ENCODE peak calls at places on chromosomes 7 and 10, in five cellular contexts. One of them, this sample, is unnamed.

GRCh38 chr7:5422324-5423271 is 1.0 kb downstream of the TNRC18 start:
- DNase-seq in memory B cell: peak
- DNase-seq in NCI-H1694 treated with DMSO at 0.1 percent for 48 hours: no peak
- DNase-seq in AG08395: no peak
- DNase-seq in IMR-90: peak
- DNase-seq in this sample: no peak

GRCh38 chr7:35993663-35994622 is 159.1 kb upstream of the EEPD1 start:
- DNase-seq in memory B cell: no peak
- DNase-seq in NCI-H1694 treated with DMSO at 0.1 percent for 48 hours: no peak
- DNase-seq in AG08395: no peak
- DNase-seq in IMR-90: peak
- DNase-seq in this sample: no peak

GRCh38 chr10:23341004-23341403 is 3.6 kb downstream of the C10orf67 start:
- DNase-seq in memory B cell: no peak
- DNase-seq in NCI-H1694 treated with DMSO at 0.1 percent for 48 hours: no peak
- DNase-seq in AG08395: no peak
- DNase-seq in IMR-90: peak
- DNase-seq in this sample: no peak

GRCh38 chr10:21020545-21020944 is 123.4 kb upstream of the NEBL start:
- DNase-seq in memory B cell: peak
- DNase-seq in NCI-H1694 treated with DMSO at 0.1 percent for 48 hours: no peak
- DNase-seq in AG08395: no peak
- DNase-seq in IMR-90: no peak
- DNase-seq in this sample: peak

GRCh38 chr10:110822708-110823291 is 48.9 kb upstream of the PDCD4 start:
- DNase-seq in memory B cell: no peak
- DNase-seq in NCI-H1694 treated with DMSO at 0.1 percent for 48 hours: no peak
- DNase-seq in AG08395: no peak
- DNase-seq in IMR-90: no peak
- DNase-seq in this sample: no peak

GRCh38 chr10:87659571-87660483 is at the start of gene PAPSS2:
- DNase-seq in memory B cell: no peak
- DNase-seq in NCI-H1694 treated with DMSO at 0.1 percent for 48 hours: peak
- DNase-seq in AG08395: peak
- DNase-seq in IMR-90: peak
- DNase-seq in this sample: peak

GRCh38 chr7:55477781-55478374 is 94.4 kb downstream of the VOPP1 start:
- DNase-seq in memory B cell: no peak
- DNase-seq in NCI-H1694 treated with DMSO at 0.1 percent for 48 hours: no peak
- DNase-seq in AG08395: peak
- DNase-seq in IMR-90: peak
- DNase-seq in this sample: no peak

GRCh38 chr10:96380821-96381220 is 22.0 kb upstream of the OPALIN start:
- DNase-seq in memory B cell: no peak
- DNase-seq in NCI-H1694 treated with DMSO at 0.1 percent for 48 hours: no peak
- DNase-seq in AG08395: peak
- DNase-seq in IMR-90: no peak
- DNase-seq in this sample: no peak

GRCh38 chr7:64544010-64544409 is 18.9 kb downstream of the ZNF680 start:
- DNase-seq in memory B cell: no peak
- DNase-seq in NCI-H1694 treated with DMSO at 0.1 percent for 48 hours: no peak
- DNase-seq in AG08395: no peak
- DNase-seq in IMR-90: no peak
- DNase-seq in this sample: no peak

GRCh38 chr7:155594961-155595366 is 48.6 kb upstream of the CNPY1 start:
- DNase-seq in memory B cell: no peak
- DNase-seq in NCI-H1694 treated with DMSO at 0.1 percent for 48 hours: no peak
- DNase-seq in AG08395: no peak
- DNase-seq in IMR-90: no peak
- DNase-seq in this sample: no peak

GRCh38 chr7:80583901-80584300 is 54.5 kb upstream of the CD36 start:
- DNase-seq in memory B cell: no peak
- DNase-seq in NCI-H1694 treated with DMSO at 0.1 percent for 48 hours: no peak
- DNase-seq in AG08395: no peak
- DNase-seq in IMR-90: peak
- DNase-seq in this sample: no peak

GRCh38 chr7:131284702-131285419 is 42.8 kb upstream of the MKLN1 start:
- DNase-seq in memory B cell: no peak
- DNase-seq in NCI-H1694 treated with DMSO at 0.1 percent for 48 hours: no peak
- DNase-seq in AG08395: peak
- DNase-seq in IMR-90: no peak
- DNase-seq in this sample: no peak

GRCh38 chr7:8389898-8390642 is 43.3 kb upstream of the NXPH1 start:
- DNase-seq in memory B cell: no peak
- DNase-seq in NCI-H1694 treated with DMSO at 0.1 percent for 48 hours: no peak
- DNase-seq in AG08395: no peak
- DNase-seq in IMR-90: no peak
- DNase-seq in this sample: peak

This sample was measured in SK-N-DZ.